ENCODE peak calls at places on chromosomes 3 and 15, in five cellular contexts. B, A, L, X and F are unnamed samples. For H3K27me3, the result is how much of the 10 kb centered on the place peaks cover.

GRCh38 chr15:59456114-59456513 is 18.1 kb downstream of the FAM81A start:
- DNase-seq in B (peak), A (no peak), L (no peak), X (peak), F (no peak)

GRCh38 chr3:47000922-47001730 is 21.7 kb downstream of the NBEAL2 start:
- DNase-seq in B (no peak), A (peak), L (no peak), X (no peak), F (no peak)

GRCh38 chr15:73052679-73053397 is 575 bp downstream of the NEO1 start:
- DNase-seq in B (peak), A (peak), L (peak), X (peak), F (no peak)

GRCh38 chr3:58495101-58495500 is 3.2 kb downstream of the KCTD6 start:
- DNase-seq in B (no peak), A (no peak), L (peak), X (no peak), F (no peak)

GRCh38 chr3:188915137-188915536 is 256.6 kb upstream of the TPRG1 start:
- DNase-seq in B (no peak), A (no peak), L (peak), X (no peak), F (no peak)

GRCh38 chr3:187763850-187764648 is 18.8 kb upstream of the BCL6 start:
- DNase-seq in B (no peak), A (no peak), L (no peak), X (no peak), F (no peak)

GRCh38 chr15:95287774-95288173 is 1042.7 kb upstream of the NR2F2 start:
- DNase-seq in B (no peak), A (no peak), L (peak), X (no peak), F (no peak)

GRCh38 chr3:33428812-33429211 is 11.4 kb downstream of the UBP1 start:
- DNase-seq in B (no peak), A (no peak), L (no peak), X (no peak), F (no peak)

GRCh38 chr3:196145420-196146262 is 63.8 kb upstream of the TFRC start:
- DNase-seq in B (no peak), A (no peak), L (peak), X (no peak), F (no peak)

GRCh38 chr15:57947781-57948180 is 117.7 kb downstream of the ALDH1A2 start:
- DNase-seq in B (no peak), A (no peak), L (no peak), X (no peak), F (no peak)

GRCh38 chr15:68655686-68656437 is 77.1 kb downstream of the CORO2B start:
- DNase-seq in B (no peak), A (no peak), L (no peak), X (no peak), F (no peak)

GRCh38 chr3:113663761-113664160 is 32.7 kb downstream of the USF3 start:
- DNase-seq in B (no peak), A (no peak), L (no peak), X (no peak), F (no peak)

GRCh38 chr15:31215490-31216209 is 111.0 kb upstream of the KLF13 start:
- DNase-seq in B (peak), A (peak), L (no peak), X (no peak), F (no peak)

GRCh38 chr15:42151736-42152135 is 4.7 kb downstream of the PLA2G4F start:
- DNase-seq in B (no peak), A (no peak), L (no peak), X (no peak), F (no peak)

GRCh38 chr3:197355713-197356112 is 57.3 kb upstream of the DLG1 start:
- DNase-seq in B (no peak), A (no peak), L (no peak), X (no peak), F (no peak)

GRCh38 chr3:43075904-43076661 is 29.8 kb downstream of the POMGNT2 start:
- DNase-seq in B (no peak), A (no peak), L (no peak), X (no peak), F (no peak)

GRCh38 chr3:99842826-99843589 is 25.3 kb downstream of the CMSS1 start:
- DNase-seq in B (no peak), A (no peak), L (peak), X (peak), F (peak)

GRCh38 chr15:76730262-76730661 is 174.9 kb downstream of the SCAPER start:
- DNase-seq in B (no peak), A (no peak), L (peak), X (no peak), F (no peak)

GRCh38 chr3:32420138-32420981 is 28.7 kb downstream of the CMTM7 start:
- DNase-seq in B (peak), A (no peak), L (peak), X (peak), F (peak)

GRCh38 chr3:47803478-47804025 is 614 bp downstream of the DHX30 start:
- DNase-seq in B (no peak), A (no peak), L (no peak), X (no peak), F (no peak)

GRCh38 chr3:11090551-11090950 is 63.7 kb upstream of the HRH1 start:
- DNase-seq in B (no peak), A (no peak), L (no peak), X (no peak), F (no peak)
- H3K27me3 ChIP-seq in B (under half), A (under half), L (under half), X (under half), F (under half)

GRCh38 chr3:55676643-55677042 is 189.5 kb upstream of the WNT5A start:
- DNase-seq in B (peak), A (no peak), L (no peak), X (no peak), F (no peak)

GRCh38 chr3:55678521-55679216 is 191.6 kb upstream of the WNT5A start:
- DNase-seq in B (no peak), A (no peak), L (no peak), X (no peak), F (no peak)

GRCh38 chr3:55673764-55674163 is 186.7 kb upstream of the WNT5A start:
- DNase-seq in B (no peak), A (no peak), L (no peak), X (no peak), F (no peak)

GRCh38 chr3:55675478-55675877 is 188.4 kb upstream of the WNT5A start:
- DNase-seq in B (no peak), A (no peak), L (no peak), X (no peak), F (no peak)
- TF ChIP-seq CTCF in B (no peak), A (no peak), L (no peak), X (no peak), F (no peak)

GRCh38 chr3:11034297-11035000 is 41.9 kb downstream of the SLC6A1 start:
- DNase-seq in B (no peak), A (no peak), L (no peak), X (no peak), F (no peak)

GRCh38 chr3:11029948-11030347 is 37.4 kb downstream of the SLC6A1 start:
- DNase-seq in B (no peak), A (no peak), L (no peak), X (no peak), F (no peak)

GRCh38 chr3:11037241-11037873 is 44.8 kb downstream of the SLC6A1 start:
- DNase-seq in B (no peak), A (no peak), L (no peak), X (no peak), F (no peak)

GRCh38 chr3:11037966-11038365 is 45.4 kb downstream of the SLC6A1 start:
- DNase-seq in B (no peak), A (no peak), L (no peak), X (no peak), F (no peak)

DNA sequence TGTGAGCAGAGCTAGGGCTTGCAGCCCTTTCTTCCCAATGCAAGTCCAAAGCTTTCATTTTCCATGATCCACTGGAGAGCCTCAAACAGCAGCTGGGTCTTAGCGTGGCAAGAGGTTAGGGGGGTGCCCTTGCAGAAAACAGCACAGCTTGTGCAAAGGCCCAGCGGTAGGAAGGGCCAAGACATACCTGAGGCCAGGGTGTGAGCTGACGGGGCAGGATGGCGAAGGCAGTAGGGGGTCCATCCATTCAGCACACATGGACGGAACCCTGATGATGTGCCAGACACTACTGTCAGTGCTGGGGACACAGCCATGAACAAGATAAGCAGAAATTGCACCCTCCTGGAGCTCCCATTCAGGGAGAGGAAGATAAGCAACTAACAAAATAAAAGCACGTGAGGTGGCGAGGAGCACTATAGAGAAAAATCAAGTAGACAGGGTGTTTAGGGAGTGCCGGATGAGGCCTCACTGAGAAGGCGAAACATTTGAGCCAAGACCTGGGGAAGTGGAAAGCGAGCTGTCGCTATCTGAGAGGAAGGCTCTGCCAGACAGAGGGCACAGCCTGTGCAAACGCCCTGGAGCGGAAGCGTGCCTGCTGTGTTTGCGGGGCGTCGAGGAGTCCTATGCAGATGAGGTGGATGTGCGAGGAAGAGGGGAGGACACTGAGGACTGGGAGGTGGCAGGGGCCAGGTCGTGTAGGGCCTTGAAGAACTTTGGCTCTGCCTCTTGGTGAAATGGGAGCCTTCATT is 43.4 kb downstream of the SLC6A1 start:
- DNase-seq in B (no peak), A (no peak), L (no peak), X (no peak), F (no peak)
- H3K27me3 ChIP-seq in B (under half), A (under half), L (under half), X (under half), F (under half)

DNA sequence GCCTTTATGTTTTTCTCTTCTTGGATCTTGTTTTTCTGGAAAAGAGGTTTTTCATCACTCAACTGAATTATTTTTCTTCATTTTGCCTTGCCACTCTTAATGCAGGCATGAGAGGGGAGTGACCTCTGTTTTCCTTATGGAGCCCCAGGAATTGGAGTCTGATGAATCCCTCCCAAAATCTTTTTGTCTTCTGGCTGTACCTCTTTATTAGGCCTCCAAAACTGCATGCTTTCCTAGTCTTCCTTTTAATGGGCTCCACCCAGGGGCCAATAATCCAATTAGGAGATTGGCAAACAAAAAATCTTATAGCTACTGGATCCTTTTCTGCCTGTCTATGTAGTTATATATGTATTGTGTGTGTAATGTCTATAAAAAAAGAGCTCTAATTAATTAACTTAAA is 192.4 kb upstream of the PEX5L start:
- DNase-seq in B (no peak), A (no peak), L (no peak), X (no peak), F (no peak)
- TF ChIP-seq CTCF in B (no peak), A (no peak), L (no peak), X (no peak), F (no peak)